ENCODE peak calls at places on chromosomes 7 and 10, in six cellular contexts. M is GM12892, E is K562, J is HepG2, L is GM12878, D is H1. K is an unnamed sample.

GRCh38 chr10:52443419-52444388 is 129.6 kb downstream of the DKK1 start:
- DNase-seq in M (no peak), E (no peak), J (peak; percentile 13), L (no peak), D (no peak), K (no peak)

GRCh38 chr10:131195552-131196159 is 115.9 kb downstream of the TCERG1L start:
- DNase-seq in M (no peak), E (no peak), J (no peak), L (no peak), D (peak; percentile 23), K (no peak)

GRCh38 chr7:2204446-2204845 is 28.3 kb downstream of the MAD1L1 start:
- DNase-seq in M (no peak), E (no peak), J (no peak), L (no peak), D (no peak), K (no peak)

GRCh38 chr10:68088744-68089143 is 13.7 kb upstream of the HERC4 start:
- DNase-seq in M (no peak), E (no peak), J (no peak), L (no peak), D (no peak), K (no peak)

GRCh38 chr10:118569241-118569881 is 26.1 kb downstream of the PRLHR start:
- DNase-seq in M (no peak), E (no peak), J (no peak), L (no peak), D (no peak), K (no peak)

GRCh38 chr7:69714886-69715571 is 116.8 kb downstream of the AUTS2 start:
- DNase-seq in M (no peak), E (no peak), J (no peak), L (no peak), D (no peak), K (no peak)

GRCh38 chr7:1950066-1950622 is 280.1 kb downstream of the ELFN1 start:
- DNase-seq in M (no peak), E (peak; percentile 12), J (no peak), L (no peak), D (no peak), K (no peak)

GRCh38 chr7:155343661-155344121 is 46.0 kb downstream of the INSIG1 start:
- DNase-seq in M (no peak), E (no peak), J (no peak), L (no peak), D (no peak), K (no peak)

GRCh38 chr10:13709931-13710690 is 123.3 kb downstream of the PRPF18 start:
- DNase-seq in M (no peak), E (no peak), J (no peak), L (no peak), D (no peak), K (no peak)

GRCh38 chr7:55074008-55074499 is 55.2 kb downstream of the EGFR start:
- DNase-seq in M (peak; percentile 47), E (peak; percentile 5), J (peak; percentile 44), L (peak; percentile 91), D (no peak), K (peak; percentile 46)

GRCh38 chr7:42456756-42457276 is 219.8 kb upstream of the GLI3 start:
- DNase-seq in M (no peak), E (no peak), J (no peak), L (no peak), D (no peak), K (no peak)

GRCh38 chr10:97065128-97065527 is 120.6 kb downstream of the SLIT1 start:
- DNase-seq in M (no peak), E (no peak), J (no peak), L (no peak), D (no peak), K (no peak)

GRCh38 chr7:19051767-19052375 is 65.6 kb downstream of the TWIST1 start:
- DNase-seq in M (peak; percentile 1), E (peak; percentile 33), J (peak; percentile 5), L (no peak), D (peak; percentile 64), K (peak; percentile 8)

GRCh38 chr7:134502463-134502862 is 24.9 kb upstream of the AKR1B10 start:
- DNase-seq in M (no peak), E (no peak), J (no peak), L (no peak), D (no peak), K (no peak)

GRCh38 chr7:73742338-73742752 is 3.7 kb upstream of the ABHD11 start:
- DNase-seq in M (no peak), E (no peak), J (no peak), L (no peak), D (peak; percentile 74), K (no peak)

GRCh38 chr7:106205621-106206222 is 79.1 kb downstream of the NAMPT start:
- DNase-seq in M (no peak), E (peak; percentile 34), J (no peak), L (peak; percentile 23), D (no peak), K (peak; percentile 19)

GRCh38 chr10:18607503-18607902 is 43.9 kb downstream of the NSUN6 start:
- DNase-seq in M (no peak), E (peak; percentile 72), J (peak; percentile 37), L (no peak), D (no peak), K (no peak)

GRCh38 chr7:85018498-85018897 is 168.4 kb downstream of the SEMA3D start:
- DNase-seq in M (no peak), E (no peak), J (no peak), L (no peak), D (no peak), K (no peak)

GRCh38 chr7:142632291-142633134 is 116.8 kb upstream of the PRSS1 start:
- DNase-seq in M (peak; percentile 37), E (peak; percentile 80), J (peak; percentile 32), L (peak; percentile 32), D (peak; percentile 81), K (peak; percentile 53)

GRCh38 chr10:61284222-61284890 is 168.8 kb downstream of the TMEM26 start:
- DNase-seq in M (no peak), E (peak; percentile 69), J (peak; percentile 53), L (no peak), D (no peak), K (no peak)

GRCh38 chr7:72272479-72272878 is 139.7 kb downstream of the CALN1 start:
- DNase-seq in M (no peak), E (no peak), J (no peak), L (no peak), D (no peak), K (no peak)

GRCh38 chr7:81527651-81528050 is 242.2 kb downstream of the HGF start:
- DNase-seq in M (no peak), E (no peak), J (peak; percentile 7), L (no peak), D (no peak), K (no peak)

GRCh38 chr7:730501-731439 is 3.7 kb upstream of the PRKAR1B start:
- DNase-seq in M (no peak), E (no peak), J (no peak), L (no peak), D (no peak), K (no peak)

GRCh38 chr7:91850455-91850854 is 30.0 kb downstream of the MTERF1 start:
- DNase-seq in M (no peak), E (no peak), J (no peak), L (no peak), D (no peak), K (no peak)

GRCh38 chr7:121140790-121141189 is 152.3 kb downstream of the CPED1 start:
- DNase-seq in M (no peak), E (no peak), J (no peak), L (no peak), D (no peak), K (no peak)

GRCh38 chr7:112195717-112196116 is 10.5 kb downstream of the DOCK4 start:
- DNase-seq in M (no peak), E (no peak), J (no peak), L (no peak), D (no peak), K (no peak)

DNA sequence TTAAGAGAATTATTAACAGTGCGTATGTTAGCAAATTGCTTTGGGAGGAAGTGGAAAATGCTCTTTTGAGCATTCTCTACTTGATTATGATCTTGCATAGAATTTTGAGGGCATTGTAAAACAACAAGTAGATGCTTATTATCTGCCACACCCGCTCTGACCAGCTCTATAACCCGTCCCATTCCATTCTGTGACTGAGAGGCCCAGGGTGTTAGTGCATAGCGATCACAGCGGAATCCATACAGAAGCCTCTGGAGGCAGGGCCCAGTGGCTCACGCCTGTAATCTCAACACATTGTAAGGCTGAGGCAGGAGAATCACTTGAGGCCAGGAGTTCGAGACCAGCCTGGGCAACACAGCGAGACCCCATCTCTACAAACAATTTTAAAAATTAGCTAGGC is 40.4 kb upstream of the WAC start:
- DNase-seq in M (no peak), E (no peak), J (no peak), L (no peak), D (no peak), K (no peak)
- TF ChIP-seq POLR2A in M (no peak), E (no peak), J (no peak), L (no peak), D (no peak), K (no peak)

GRCh38 chr10:101238732-101239105 is 9.5 kb upstream of the LBX1 start:
- DNase-seq in M (no peak), E (peak; percentile 33), J (no peak), L (no peak), D (no peak), K (no peak)
- TF ChIP-seq TAF1 in M (no peak), E (no peak), J (no peak), L (no peak), D (no peak), K (no peak)

DNA sequence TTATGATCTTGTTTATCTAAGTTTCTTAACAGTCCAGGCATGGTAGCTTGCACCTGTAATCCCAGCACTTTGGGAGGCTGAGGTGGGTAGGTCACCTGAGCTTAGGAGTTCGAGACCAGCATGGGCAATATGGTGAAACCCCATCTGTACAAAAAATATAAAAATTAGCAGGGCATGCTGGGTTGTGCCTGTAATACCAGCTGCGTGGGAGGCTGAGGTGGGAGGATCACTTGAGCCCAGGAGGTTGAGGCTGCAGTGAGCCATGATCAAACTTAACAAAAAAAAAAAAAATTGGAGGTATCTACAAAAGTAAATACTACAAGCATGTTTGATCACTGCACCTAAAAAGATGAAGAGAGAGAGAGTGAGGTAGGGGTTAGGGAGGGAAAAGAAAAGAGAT is 9.0 kb upstream of the EZH2 start:
- DNase-seq in M (no peak), E (no peak), J (no peak), L (no peak), D (no peak), K (no peak)
- TF ChIP-seq POLR2AphosphoS5 in M (no peak), E (no peak), J (no peak), L (no peak), D (no peak), K (no peak)

DNA sequence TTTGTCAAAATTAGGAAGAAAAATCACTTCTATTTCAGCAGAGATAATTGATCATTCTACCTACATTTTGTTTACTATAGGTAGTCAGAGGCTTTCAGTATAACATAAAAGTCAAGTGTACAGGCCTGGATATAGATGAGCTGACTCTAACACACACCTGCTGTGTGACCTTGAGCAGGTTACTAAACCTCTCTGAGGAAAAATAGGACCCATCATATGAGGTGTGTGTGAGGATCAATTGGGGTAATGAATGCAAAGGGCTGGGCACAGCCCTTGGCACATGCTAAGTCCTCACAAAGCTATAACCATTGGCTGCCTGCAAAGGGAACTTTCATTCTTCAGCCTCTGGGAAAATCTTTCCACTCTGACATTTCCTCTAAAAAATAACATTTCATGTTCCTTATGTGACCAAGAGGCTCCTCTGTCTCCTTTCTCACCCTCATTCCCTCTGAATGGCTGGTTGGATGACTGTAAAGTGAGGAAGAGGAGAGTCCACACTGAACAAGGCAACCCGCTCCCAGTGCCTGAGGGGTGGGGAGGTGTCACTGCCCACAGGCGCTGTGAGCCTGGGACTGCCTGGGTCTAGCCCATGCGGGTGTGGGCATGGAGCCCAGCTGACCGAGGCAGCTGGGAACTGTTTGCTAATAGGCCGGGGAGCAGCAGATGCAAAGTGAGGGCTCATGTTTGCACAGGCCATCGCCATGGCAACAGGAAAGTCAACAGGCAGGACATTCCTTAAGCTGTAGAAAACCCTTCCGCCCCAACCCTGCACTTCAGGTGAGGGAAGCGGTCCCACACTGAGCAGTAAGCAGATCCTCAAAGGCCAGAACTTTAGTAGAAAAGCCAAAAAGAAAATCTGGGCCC is 36.8 kb downstream of the MYOF start:
- DNase-seq in M (no peak), E (no peak), J (peak; percentile 97), L (no peak), D (peak; percentile 84), K (no peak)
- TF ChIP-seq POLR2A in M (no peak), E (no peak), J (peak; percentile 57), L (no peak), D (peak; percentile 78), K (no peak)

K was measured in GM12891.